ENCODE peak calls at places on chromosomes 4 and X, in nine cellular contexts. U is A549, I is AG09309, T is cardiac muscle cell, A is GM20000, L is right atrium auricular region, G is neural crest cell, M is stomach, B is tibial nerve. W is an unnamed sample.

GRCh38 chrX:38225093-38225492 is 4.4 kb upstream of the SRPX start:
- DNase-seq in U (peak), I (no peak), T (no peak), A (no peak), L (no peak), G (no peak), M (no peak), B (no peak), W (no peak)

GRCh38 chr4:56858302-56858644 is 36.8 kb upstream of the SPINK2 start:
- DNase-seq in U (no peak), I (no peak), T (no peak), A (no peak), L (no peak), G (no peak), M (no peak), B (no peak), W (no peak)

GRCh38 chr4:160685729-160686128 is 1478.1 kb downstream of the FSTL5 start:
- DNase-seq in U (no peak), I (no peak), T (no peak), A (no peak), L (no peak), G (no peak), M (no peak), B (no peak), W (no peak)

GRCh38 chr4:5814421-5814820 is 78.5 kb downstream of the CRMP1 start:
- DNase-seq in U (no peak), I (no peak), T (no peak), A (no peak), L (no peak), G (no peak), M (no peak), B (no peak), W (no peak)

GRCh38 chr4:128540122-128540521 is 252.5 kb upstream of the PGRMC2 start:
- DNase-seq in U (no peak), I (no peak), T (no peak), A (no peak), L (no peak), G (no peak), M (no peak), B (no peak), W (no peak)

GRCh38 chr4:17647927-17648326 is 33.5 kb downstream of the MED28 start:
- DNase-seq in U (peak), I (no peak), T (no peak), A (no peak), L (peak), G (no peak), M (no peak), B (no peak), W (no peak)

GRCh38 chr4:116027311-116027710 is 913.9 kb upstream of the NDST4 start:
- DNase-seq in U (no peak), I (no peak), T (no peak), A (no peak), L (no peak), G (no peak), M (no peak), B (no peak), W (no peak)

GRCh38 chr4:59712474-59712873 is 1487.7 kb upstream of the ADGRL3 start:
- DNase-seq in U (no peak), I (no peak), T (no peak), A (no peak), L (no peak), G (no peak), M (no peak), B (no peak), W (no peak)

GRCh38 chrX:23901805-23902204 is 5.9 kb downstream of the APOO start:
- DNase-seq in U (peak), I (no peak), T (peak), A (peak), L (no peak), G (peak), M (peak), B (peak), W (peak)

GRCh38 chr4:165133150-165133549 is 20.5 kb upstream of the TMEM192 start:
- DNase-seq in U (no peak), I (no peak), T (no peak), A (no peak), L (no peak), G (no peak), M (no peak), B (no peak), W (no peak)

GRCh38 chr4:93740890-93741289 is 87.7 kb upstream of the ATOH1 start:
- DNase-seq in U (no peak), I (no peak), T (no peak), A (no peak), L (no peak), G (no peak), M (no peak), B (no peak), W (no peak)

GRCh38 chr4:22483551-22483981 is 32.3 kb downstream of the ADGRA3 start:
- DNase-seq in U (no peak), I (peak), T (no peak), A (no peak), L (no peak), G (no peak), M (no peak), B (no peak), W (no peak)

GRCh38 chrX:154019633-154020499 is at the start of gene IRAK1:
- DNase-seq in U (peak), I (no peak), T (peak), A (peak), L (no peak), G (peak), M (peak), B (peak), W (peak)

GRCh38 chr4:186628058-186628711 is 72.8 kb upstream of the MTNR1A start:
- DNase-seq in U (no peak), I (no peak), T (no peak), A (no peak), L (no peak), G (no peak), M (no peak), B (no peak), W (peak)

DNA sequence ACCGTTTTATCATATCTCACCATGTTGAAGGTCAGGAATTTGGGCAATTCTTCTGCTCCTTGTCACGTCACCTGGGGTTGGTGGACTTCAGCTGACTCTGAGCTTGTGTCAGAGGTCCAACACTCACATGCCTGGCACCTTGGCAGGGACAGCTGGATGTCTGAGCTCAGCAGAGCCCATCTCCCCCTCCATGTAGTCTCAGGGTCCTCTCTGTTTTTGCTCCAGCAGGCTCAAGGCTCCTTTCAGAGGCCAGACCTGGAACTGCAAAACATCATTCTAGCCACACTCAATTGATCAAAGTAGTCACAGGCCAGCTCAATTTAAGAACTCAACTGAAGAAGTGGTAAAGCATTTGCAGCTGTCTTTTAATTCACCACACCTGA is 45.4 kb downstream of the EDNRA start:
- DNase-seq in U (no peak), I (no peak), T (no peak), A (peak), L (no peak), G (no peak), M (no peak), B (no peak), W (no peak)
- TF ChIP-seq CTCF in U (no peak), I (no peak), T (peak), A (no peak), L (no peak), G (no peak), M (no peak), B (no peak), W (no peak)

DNA sequence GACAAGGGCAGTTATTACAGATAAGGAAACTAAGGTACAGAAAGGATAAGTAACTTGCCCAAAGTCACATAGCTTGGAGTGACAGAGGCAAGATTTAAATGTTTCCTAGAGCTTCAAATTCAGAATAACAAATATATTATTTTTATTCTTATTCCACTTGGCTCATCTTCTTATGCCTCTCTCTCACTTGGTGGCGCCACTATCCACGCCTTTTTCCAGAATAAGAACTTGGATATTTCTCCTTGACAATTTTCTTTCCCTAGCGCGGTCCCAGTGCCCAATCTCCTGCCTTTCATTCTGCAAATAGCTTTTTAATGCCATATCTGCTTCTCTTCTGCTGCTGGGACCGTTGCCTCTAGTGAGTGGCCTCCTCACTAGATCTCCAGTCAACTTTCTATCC is 78.5 kb downstream of the MSN start:
- DNase-seq in U (peak), I (no peak), T (no peak), A (no peak), L (no peak), G (no peak), M (no peak), B (no peak), W (no peak)
- TF ChIP-seq CTCF in U (peak), I (no peak), T (peak), A (no peak), L (no peak), G (no peak), M (no peak), B (no peak), W (no peak)

GRCh38 chr4:118773082-118773792 is 62.7 kb downstream of the SEC24D start:
- DNase-seq in U (no peak), I (no peak), T (no peak), A (no peak), L (no peak), G (no peak), M (no peak), B (no peak), W (no peak)

GRCh38 chr4:118774989-118775388 is 60.9 kb downstream of the SEC24D start:
- DNase-seq in U (no peak), I (no peak), T (no peak), A (no peak), L (no peak), G (no peak), M (no peak), B (no peak), W (no peak)

GRCh38 chr4:118770741-118771187 is 65.2 kb downstream of the SEC24D start:
- DNase-seq in U (no peak), I (no peak), T (peak), A (no peak), L (no peak), G (no peak), M (no peak), B (no peak), W (no peak)

GRCh38 chr4:118774321-118774720 is 61.6 kb downstream of the SEC24D start:
- DNase-seq in U (no peak), I (no peak), T (no peak), A (no peak), L (no peak), G (no peak), M (no peak), B (no peak), W (no peak)

GRCh38 chr4:118772149-118773081 is 63.5 kb downstream of the SEC24D start:
- DNase-seq in U (peak), I (no peak), T (peak), A (peak), L (no peak), G (no peak), M (no peak), B (no peak), W (no peak)
- TF ChIP-seq CTCF in U (peak), I (peak), T (peak), A (peak), L (no peak), G (peak), M (no peak), B (peak), W (peak)

GRCh38 chr4:36187723-36188333 is 56.5 kb downstream of the ARAP2 start:
- DNase-seq in U (peak), I (no peak), T (peak), A (peak), L (no peak), G (no peak), M (no peak), B (no peak), W (peak)
- TF ChIP-seq CTCF in U (peak), I (no peak), T (peak), A (no peak), L (no peak), G (peak), M (no peak), B (peak), W (peak)

DNA sequence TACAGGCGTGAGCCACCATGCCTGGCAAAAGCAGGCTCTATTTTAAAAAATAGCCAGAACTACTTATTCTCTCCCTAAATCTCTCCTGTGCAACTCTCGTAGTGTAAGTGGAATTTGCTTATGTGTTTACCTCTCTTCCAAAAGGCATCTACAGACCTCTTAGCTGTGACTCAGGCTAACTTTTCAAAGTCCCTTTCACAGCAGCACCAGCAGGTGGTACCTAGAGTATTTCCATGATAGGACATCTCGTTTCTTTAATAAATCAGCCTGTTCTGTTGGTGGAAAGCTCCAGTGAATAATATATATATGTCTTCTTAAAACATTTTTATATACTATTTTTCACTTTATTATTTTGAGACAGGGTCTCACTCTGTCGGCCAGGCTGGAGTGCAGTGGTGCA is 89.0 kb downstream of the NSUN7 start:
- DNase-seq in U (peak), I (no peak), T (no peak), A (no peak), L (no peak), G (no peak), M (no peak), B (no peak), W (no peak)
- TF ChIP-seq CTCF in U (no peak), I (no peak), T (no peak), A (peak), L (no peak), G (peak), M (no peak), B (no peak), W (no peak)

DNA sequence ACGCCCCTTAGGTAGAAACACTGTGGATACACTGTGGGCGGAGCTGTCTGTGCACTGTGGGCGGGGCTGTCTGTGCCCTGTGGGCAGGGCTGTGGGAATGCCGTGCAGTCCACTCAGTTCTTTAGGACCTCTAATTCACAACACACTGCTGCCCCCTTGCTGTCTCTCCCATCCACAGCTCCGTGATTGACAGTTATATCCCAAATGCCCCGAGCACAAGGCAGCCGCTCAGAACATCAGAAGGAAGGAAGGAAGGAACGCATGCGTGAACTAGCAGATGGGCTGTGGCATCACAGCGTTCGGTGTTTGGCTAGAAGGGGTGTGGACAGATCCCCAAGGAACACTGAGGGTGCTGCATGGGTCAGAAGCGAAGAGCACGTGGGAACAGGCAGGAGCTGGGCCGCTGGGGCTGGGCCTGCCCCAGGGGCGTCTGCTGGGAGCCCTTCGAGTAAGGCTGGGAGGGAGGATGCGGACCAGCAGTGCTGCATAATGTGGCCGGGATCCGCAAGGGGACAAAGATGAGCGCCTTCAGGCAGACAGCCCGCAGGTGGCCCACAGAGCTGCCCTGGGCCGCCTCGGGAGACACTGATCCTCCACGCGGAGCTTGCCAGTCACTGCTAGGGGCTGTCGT is 29.8 kb downstream of the ACOX3 start:
- DNase-seq in U (peak), I (no peak), T (peak), A (no peak), L (no peak), G (peak), M (peak), B (peak), W (peak)
- TF ChIP-seq CTCF in U (peak), I (peak), T (peak), A (no peak), L (no peak), G (peak), M (no peak), B (peak), W (peak)

GRCh38 chr4:155491336-155492131 is 114.8 kb upstream of the MAP9 start:
- DNase-seq in U (no peak), I (no peak), T (no peak), A (peak), L (no peak), G (no peak), M (no peak), B (no peak), W (no peak)
- TF ChIP-seq CTCF in U (no peak), I (no peak), T (no peak), A (no peak), L (no peak), G (no peak), M (no peak), B (no peak), W (no peak)